ENCODE peak calls at places on chromosomes 6 and 20, in eight cellular contexts. Q, U, X, W, M, N, S and K are unnamed samples.

GRCh38 chr6:21332077-21332476 is 261.5 kb upstream of the SOX4 start:
- DNase-seq in M (no peak), X (no peak), Q (no peak), N (no peak), S (no peak), W (no peak), U (no peak), K (peak)

GRCh38 chr6:164072240-164072666 is 657.7 kb downstream of the QKI start:
- DNase-seq in X (no peak), U (no peak), M (no peak), N (no peak), S (peak), W (no peak), Q (no peak), K (no peak)

GRCh38 chr20:59515013-59515905 is 89.1 kb upstream of the PHACTR3 start:
- DNase-seq in M (peak), W (no peak), N (peak), S (peak), Q (no peak), X (peak), U (peak), K (peak)

GRCh38 chr6:29011276-29011734 is 6.2 kb upstream of the ZNF311 start:
- DNase-seq in W (no peak), N (no peak), Q (peak), S (peak), U (peak), X (peak), M (peak), K (peak)

GRCh38 chr6:118317581-118318563 is 230.2 kb upstream of the PLN start:
- DNase-seq in N (no peak), Q (no peak), U (peak), X (no peak), S (peak), M (no peak), W (no peak), K (no peak)

GRCh38 chr20:17374086-17374485 is 147.2 kb downstream of the PCSK2 start:
- DNase-seq in Q (no peak), M (no peak), W (no peak), X (no peak), S (no peak), N (no peak), U (no peak), K (no peak)

GRCh38 chr6:41517473-41517872 is 28.7 kb upstream of the FOXP4 start:
- DNase-seq in N (no peak), W (no peak), X (no peak), Q (no peak), U (no peak), M (no peak), S (no peak), K (no peak)

GRCh38 chr6:32627831-32628230 is 9.4 kb upstream of the HLA-DQA1 start:
- DNase-seq in S (peak), M (peak), W (no peak), N (peak), Q (peak), X (peak), U (no peak), K (peak)

GRCh38 chr20:36585410-36586125 is 12.2 kb downstream of the TGIF2 start:
- DNase-seq in S (peak), W (no peak), M (peak), N (no peak), X (no peak), Q (no peak), U (peak), K (no peak)

GRCh38 chr6:44216677-44217331 is at the start of gene MYMX:
- DNase-seq in S (no peak), X (peak), Q (no peak), W (no peak), N (peak), M (no peak), U (no peak), K (no peak)

GRCh38 chr6:89145962-89146747 is at the start of gene PM20D2:
- DNase-seq in W (no peak), S (peak), Q (peak), M (peak), X (peak), U (peak), N (peak), K (peak)

GRCh38 chr6:27608916-27609883 is 136.3 kb upstream of the ZNF184 start:
- DNase-seq in X (peak), S (peak), N (no peak), Q (no peak), W (no peak), M (peak), U (peak), K (peak)

GRCh38 chr20:25271486-25272222 is 23.8 kb downstream of the PYGB start:
- DNase-seq in Q (no peak), S (no peak), W (peak), N (peak), M (no peak), U (no peak), X (no peak), K (no peak)